ENCODE peak calls at places on chromosome 16, in ten cellular contexts. S is activated T-helper 9 cell treated with anti-CD3 and anti-CD28 coated beads, Interleukin-2, amount 50 U/mL, for 16 hours; T is ovary; N is posterior vena cava; K is fibroblast of the aortic adventitia; W is cardiac fibroblast; H is fibroblast of lung; X is tibial artery; F is HEK293T; V is SW480. O is an unnamed sample.

GRCh38 chr16:79726902-79727301 is 126.4 kb upstream of the MAF start:
- DNase-seq in S (no peak), T (no peak), N (no peak), K (no peak), W (no peak), H (no peak), X (no peak), F (no peak), V (no peak), O (no peak)

GRCh38 chr16:397736-398332 is 835 bp downstream of the NME4 start:
- DNase-seq in S (no peak), T (peak), N (peak), K (peak), W (peak), H (peak), X (peak), F (peak), V (peak), O (peak)

GRCh38 chr16:49503242-49504022 is 129.8 kb downstream of the C16orf78 start:
- DNase-seq in S (no peak), T (no peak), N (peak), K (no peak), W (no peak), H (no peak), X (peak), F (no peak), V (peak), O (no peak)

GRCh38 chr16:66703359-66704215 is 7.0 kb upstream of the CMTM4 start:
- DNase-seq in S (no peak), T (no peak), N (no peak), K (peak), W (peak), H (peak), X (no peak), F (no peak), V (no peak), O (no peak)

GRCh38 chr16:27463741-27464662 is 62.0 kb downstream of the IL21R start:
- DNase-seq in S (peak), T (no peak), N (peak), K (no peak), W (no peak), H (no peak), X (no peak), F (no peak), V (no peak), O (no peak)

GRCh38 chr16:58086381-58087208 is 42.6 kb downstream of the CFAP20 start:
- DNase-seq in S (no peak), T (no peak), N (peak), K (no peak), W (no peak), H (no peak), X (no peak), F (no peak), V (no peak), O (no peak)

GRCh38 chr16:15507299-15507958 is 73.0 kb downstream of the BMERB1 start:
- DNase-seq in S (no peak), T (no peak), N (no peak), K (peak), W (peak), H (peak), X (peak), F (no peak), V (no peak), O (no peak)

GRCh38 chr16:30609002-30609927 is 924 bp downstream of the ZNF689 start:
- DNase-seq in S (peak), T (peak), N (peak), K (peak), W (peak), H (peak), X (peak), F (peak), V (no peak), O (peak)

GRCh38 chr16:79083879-79084278 is 516.7 kb downstream of the MAF start:
- DNase-seq in S (no peak), T (no peak), N (no peak), K (no peak), W (no peak), H (no peak), X (no peak), F (no peak), V (no peak), O (no peak)